ENCODE peak calls at places on chromosomes 6 and 20, in ten cellular contexts. H is foreskin fibroblast; U is activated CD8-positive, alpha-beta memory T cell treated with anti-CD3 and anti-CD28 coated beads for 4 hours; Y is NCI-H1436; R is mucosa of gallbladder; G is mesendoderm; P is RPMI8226; J is NCI-H510A; Q is GM23248; X is NCI-H524 treated with DMSO at 0.1 percent for 48 hours. C is an unnamed sample.

GRCh38 chr6:111767752-111768430 is 105.4 kb downstream of the FYN start:
- DNase-seq in H (no peak), U (no peak), Y (no peak), R (no peak), G (peak; percentile 70), P (no peak), J (no peak), Q (no peak), X (no peak), C (no peak)

GRCh38 chr6:165455488-165455887 is 146.1 kb upstream of the C6orf118 start:
- DNase-seq in H (no peak), U (no peak), Y (no peak), R (no peak), G (no peak), P (no peak), J (no peak), Q (no peak), X (no peak), C (no peak)

GRCh38 chr6:70806086-70806485 is 138.4 kb downstream of the SMAP1 start:
- DNase-seq in H (no peak), U (no peak), Y (no peak), R (no peak), G (no peak), P (no peak), J (no peak), Q (no peak), X (no peak), C (no peak)

GRCh38 chr6:24149836-24150235 is 23.8 kb downstream of the NRSN1 start:
- DNase-seq in H (no peak), U (no peak), Y (no peak), R (no peak), G (no peak), P (no peak), J (no peak), Q (no peak), X (no peak), C (no peak)

GRCh38 chr20:36307412-36308317 is 1.5 kb downstream of the DLGAP4 start:
- DNase-seq in H (no peak), U (no peak), Y (no peak), R (no peak), G (no peak), P (no peak), J (no peak), Q (no peak), X (no peak), C (no peak)

GRCh38 chr6:30463651-30464618 is 25.4 kb upstream of the HLA-E start:
- DNase-seq in H (peak; percentile 35), U (peak; percentile 39), Y (no peak), R (peak; percentile 42), G (no peak), P (peak; percentile 89), J (no peak), Q (peak; percentile 68), X (no peak), C (no peak)

GRCh38 chr6:133431031-133431430 is 189.9 kb downstream of the EYA4 start:
- DNase-seq in H (no peak), U (no peak), Y (no peak), R (no peak), G (peak; percentile 55), P (no peak), J (no peak), Q (no peak), X (no peak), C (no peak)

GRCh38 chr6:28802417-28803336 is 121.1 kb downstream of the TRIM27 start:
- DNase-seq in H (no peak), U (no peak), Y (no peak), R (no peak), G (peak; percentile 92), P (peak; percentile 71), J (no peak), Q (peak; percentile 54), X (peak; percentile 52), C (no peak)

GRCh38 chr6:10740061-10740460 is 7.5 kb upstream of the TMEM14B start:
- DNase-seq in H (no peak), U (no peak), Y (no peak), R (no peak), G (no peak), P (no peak), J (no peak), Q (no peak), X (no peak), C (no peak)

GRCh38 chr6:118298476-118298875 is 249.6 kb upstream of the PLN start:
- DNase-seq in H (no peak), U (no peak), Y (no peak), R (no peak), G (no peak), P (no peak), J (no peak), Q (peak; percentile 49), X (no peak), C (no peak)

GRCh38 chr6:147417954-147418353 is 90.5 kb upstream of the SAMD5 start:
- DNase-seq in H (no peak), U (no peak), Y (no peak), R (no peak), G (no peak), P (no peak), J (no peak), Q (no peak), X (no peak), C (no peak)

GRCh38 chr20:24045621-24046020 is 57.0 kb upstream of the GGTLC1 start:
- DNase-seq in H (no peak), U (no peak), Y (no peak), R (no peak), G (peak; percentile 77), P (no peak), J (no peak), Q (no peak), X (no peak), C (no peak)

GRCh38 chr6:13916230-13916944 is 8.4 kb upstream of the RNF182 start:
- DNase-seq in H (no peak), U (no peak), Y (peak; percentile 2), R (no peak), G (no peak), P (peak; percentile 46), J (no peak), Q (peak; percentile 75), X (no peak), C (no peak)

GRCh38 chr20:58694241-58695083 is 1.9 kb downstream of the NPEPL1 start:
- DNase-seq in H (no peak), U (no peak), Y (no peak), R (no peak), G (no peak), P (no peak), J (no peak), Q (no peak), X (no peak), C (no peak)

GRCh38 chr6:155314773-155315515 is 660 bp upstream of the TFB1M start:
- DNase-seq in H (peak; percentile 89), U (peak; percentile 5), Y (peak; percentile 68), R (peak; percentile 77), G (no peak), P (peak; percentile 84), J (no peak), Q (peak; percentile 88), X (peak; percentile 95), C (no peak)

GRCh38 chr6:30060634-30060981 is 457 bp upstream of the POLR1H start:
- DNase-seq in H (no peak), U (no peak), Y (no peak), R (no peak), G (peak; percentile 43), P (peak; percentile 33), J (no peak), Q (peak; percentile 84), X (no peak), C (no peak)

GRCh38 chr6:157074969-157075368 is 248.3 kb downstream of the TMEM242 start:
- DNase-seq in H (no peak), U (no peak), Y (no peak), R (no peak), G (no peak), P (no peak), J (no peak), Q (no peak), X (peak; percentile 19), C (no peak)

GRCh38 chr20:21520702-21521595 is 7.1 kb upstream of the NKX2-2 start:
- DNase-seq in H (no peak), U (no peak), Y (peak; percentile 69), R (no peak), G (peak; percentile 67), P (no peak), J (no peak), Q (peak; percentile 61), X (no peak), C (no peak)

GRCh38 chr6:165653196-165653595 is 9.8 kb downstream of the PDE10A start:
- DNase-seq in H (no peak), U (no peak), Y (no peak), R (no peak), G (no peak), P (no peak), J (no peak), Q (no peak), X (no peak), C (no peak)

GRCh38 chr6:149094156-149094555 is 223.4 kb upstream of the TAB2 start:
- DNase-seq in H (no peak), U (no peak), Y (no peak), R (no peak), G (peak; percentile 43), P (peak; percentile 63), J (no peak), Q (peak; percentile 27), X (no peak), C (no peak)

GRCh38 chr6:143766185-143766553 is 77.0 kb upstream of the LTV1 start:
- DNase-seq in H (no peak), U (no peak), Y (no peak), R (no peak), G (no peak), P (no peak), J (no peak), Q (no peak), X (no peak), C (no peak)